ENCODE peak calls at places on chromosomes 3 and 15, in ten cellular contexts. H is AG09319; Q is GM06990; V is stomach; U is omental fat pad; B is CD8-positive, alpha-beta T cell; P is GM20000; I is choroid plexus epithelial cell; W is adrenal gland; O is cardiac fibroblast. Y is an unnamed sample.
A peak's percentile ranks its signal among the peaks of the same experiment; 100 is the strongest.

GRCh38 chr3:66423791-66424190 is 77.0 kb downstream of the LRIG1 start:
- DNase-seq in H (no peak), Q (no peak), V (no peak), U (no peak), B (no peak), P (no peak), I (peak; percentile 84), W (no peak), O (peak; percentile 86), Y (no peak)

GRCh38 chr3:141915016-141915415 is 38.6 kb downstream of the ATP1B3 start:
- DNase-seq in H (no peak), Q (no peak), V (no peak), U (no peak), B (no peak), P (no peak), I (peak; percentile 30), W (peak; percentile 3), O (no peak), Y (no peak)

GRCh38 chr15:86691091-86691490 is 611.4 kb downstream of the AGBL1 start:
- DNase-seq in H (no peak), Q (no peak), V (no peak), U (no peak), B (no peak), P (no peak), I (peak; percentile 0), W (no peak), O (no peak), Y (no peak)

GRCh38 chr15:90358124-90359033 is 6.3 kb downstream of the ZNF774 start:
- DNase-seq in H (no peak), Q (no peak), V (no peak), U (no peak), B (no peak), P (no peak), I (peak; percentile 57), W (no peak), O (peak; percentile 81), Y (no peak)

GRCh38 chr3:61890586-61890985 is 329.2 kb downstream of the PTPRG start:
- DNase-seq in H (no peak), Q (no peak), V (no peak), U (no peak), B (no peak), P (no peak), I (no peak), W (no peak), O (no peak), Y (no peak)

GRCh38 chr3:12409625-12410596 is 74.4 kb upstream of the TSEN2 start:
- DNase-seq in H (no peak), Q (no peak), V (peak; percentile 33), U (no peak), B (no peak), P (no peak), I (no peak), W (no peak), O (no peak), Y (no peak)

GRCh38 chr15:49045691-49046112 is 544 bp downstream of the SECISBP2L start:
- DNase-seq in H (no peak), Q (no peak), V (no peak), U (no peak), B (no peak), P (peak; percentile 58), I (peak; percentile 62), W (no peak), O (peak; percentile 54), Y (peak; percentile 52)

GRCh38 chr15:62732078-62732477 is 310.5 kb upstream of the TPM1 start:
- DNase-seq in H (no peak), Q (no peak), V (no peak), U (no peak), B (no peak), P (no peak), I (peak; percentile 45), W (no peak), O (peak; percentile 29), Y (no peak)

GRCh38 chr3:113791381-113791780 is 44.5 kb downstream of the ATP6V1A start:
- DNase-seq in H (no peak), Q (no peak), V (no peak), U (no peak), B (no peak), P (no peak), I (peak; percentile 31), W (no peak), O (peak; percentile 30), Y (no peak)

GRCh38 chr3:51975857-51976549 is 1.1 kb downstream of the ABHD14A start:
- DNase-seq in H (no peak), Q (peak; percentile 43), V (peak; percentile 62), U (peak; percentile 72), B (no peak), P (no peak), I (peak; percentile 72), W (peak; percentile 76), O (peak; percentile 50), Y (peak; percentile 81)

DNA sequence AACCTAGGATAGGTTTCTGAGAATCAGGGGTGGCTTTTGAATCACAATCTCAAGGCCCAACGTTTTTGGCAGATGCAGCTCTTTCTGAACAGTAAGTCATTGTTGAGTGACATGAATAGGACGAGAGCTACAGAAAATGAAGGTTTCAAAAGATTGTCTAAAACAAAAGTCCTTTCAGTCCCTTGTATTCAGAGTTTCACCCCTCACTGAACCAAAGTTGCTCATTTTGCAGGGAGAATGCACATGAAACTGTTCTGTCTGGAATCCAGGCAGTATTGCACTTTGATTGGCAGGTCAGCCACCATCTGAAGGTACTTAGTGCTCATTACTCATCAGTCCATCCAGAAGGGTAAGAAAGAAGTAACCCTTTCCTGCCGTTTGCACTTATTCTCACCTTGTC is 24.1 kb upstream of the RASGRP1 start:
- DNase-seq in H (no peak), Q (no peak), V (no peak), U (no peak), B (no peak), P (no peak), I (no peak), W (no peak), O (peak; percentile 3), Y (peak; percentile 10)
- TF ChIP-seq CTCF in H (no peak), Q (no peak), V (no peak), U (no peak), B (no peak), P (no peak), I (no peak), W (no peak), O (no peak), Y (no peak)

GRCh38 chr3:58531956-58532355 is 5.0 kb downstream of the ACOX2 start:
- DNase-seq in H (no peak), Q (no peak), V (no peak), U (no peak), B (no peak), P (no peak), I (no peak), W (no peak), O (peak; percentile 29), Y (no peak)
- TF ChIP-seq CTCF in H (peak; percentile 14), Q (no peak), V (no peak), U (no peak), B (no peak), P (no peak), I (peak; percentile 35), W (no peak), O (peak; percentile 7), Y (no peak)

GRCh38 chr3:119918992-119919933 is 137.4 kb downstream of the NR1I2 start:
- DNase-seq in H (no peak), Q (no peak), V (no peak), U (no peak), B (no peak), P (no peak), I (no peak), W (no peak), O (peak; percentile 23), Y (no peak)
- TF ChIP-seq CTCF in H (no peak), Q (no peak), V (no peak), U (no peak), B (no peak), P (no peak), I (peak; percentile 32), W (no peak), O (peak; percentile 19), Y (no peak)

DNA sequence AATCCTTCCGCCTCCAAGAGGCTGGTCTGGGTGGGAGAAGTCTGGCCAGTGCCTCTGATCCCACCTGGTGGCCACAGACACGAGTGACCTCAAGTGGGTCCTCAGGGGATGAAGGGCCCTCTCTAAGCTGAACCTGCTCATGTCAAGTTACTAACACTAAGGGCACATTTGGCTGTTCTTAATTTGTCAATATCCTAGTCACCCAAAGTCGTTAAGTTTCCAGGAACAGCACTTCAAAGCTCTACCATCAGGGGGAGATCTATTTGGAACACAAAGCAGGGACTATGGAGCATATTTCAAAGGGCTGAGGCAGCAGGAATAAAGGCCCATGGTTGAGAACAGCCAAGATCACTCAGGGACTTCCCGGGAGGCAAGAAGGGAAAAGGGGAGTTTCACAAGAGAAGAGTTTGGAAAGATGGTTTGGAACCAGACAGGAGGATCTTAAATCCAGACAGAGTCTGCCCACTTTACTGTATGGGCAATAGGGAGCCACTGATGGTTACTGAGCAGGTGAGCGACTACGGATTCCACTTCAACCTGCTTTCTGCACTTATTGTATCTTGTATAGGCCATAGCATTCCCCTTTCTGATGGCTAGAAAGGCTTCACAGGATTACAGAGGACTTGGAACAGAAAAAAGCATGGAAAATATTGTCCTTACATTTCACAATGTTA is 13.7 kb downstream of the OXTR start:
- DNase-seq in H (no peak), Q (no peak), V (no peak), U (no peak), B (no peak), P (no peak), I (peak; percentile 47), W (no peak), O (peak; percentile 41), Y (peak; percentile 25)
- TF ChIP-seq CTCF in H (peak; percentile 19), Q (no peak), V (no peak), U (no peak), B (no peak), P (no peak), I (peak; percentile 63), W (no peak), O (peak; percentile 46), Y (peak; percentile 45)

GRCh38 chr3:179853176-179853575 is 183.6 kb downstream of the PEX5L start:
- DNase-seq in H (peak; percentile 48), Q (peak; percentile 6), V (no peak), U (no peak), B (no peak), P (peak; percentile 35), I (peak; percentile 90), W (no peak), O (peak; percentile 49), Y (no peak)

DNA sequence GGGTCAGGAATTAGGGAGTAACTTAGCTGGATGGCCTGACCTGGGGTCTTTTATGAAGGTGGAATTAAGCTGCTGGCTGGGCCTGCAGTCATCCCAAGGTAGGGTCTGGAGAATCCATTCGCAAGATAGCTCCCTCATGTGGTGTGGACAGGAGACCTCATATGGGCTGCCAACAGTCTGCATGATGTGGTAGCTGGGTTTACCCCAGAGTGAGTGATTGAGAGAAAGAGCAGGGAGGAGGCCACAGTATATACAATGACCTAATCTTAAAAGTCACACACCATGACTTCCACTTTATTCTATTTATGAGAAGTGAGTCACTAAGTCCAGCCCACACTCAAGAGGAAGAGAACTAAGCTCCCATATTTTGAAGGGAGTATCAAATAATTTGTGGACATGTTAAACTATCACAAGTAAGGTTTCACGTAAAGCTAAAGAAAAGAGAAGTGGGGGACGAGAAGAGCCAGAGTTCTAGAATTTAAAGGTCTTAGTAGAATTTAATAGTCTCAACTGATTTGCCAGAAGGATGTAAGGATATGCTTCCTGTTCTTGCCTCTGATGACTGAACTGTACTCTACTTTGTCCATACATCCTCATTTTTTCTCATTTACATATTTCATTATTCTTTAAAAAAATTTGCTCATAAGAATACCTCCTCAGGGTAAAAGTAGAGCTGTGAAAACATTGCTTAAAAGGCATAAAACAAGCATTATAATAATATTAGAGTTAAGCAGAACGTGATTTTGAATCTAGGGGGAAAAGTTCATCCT is 184.4 kb downstream of the PEX5L start:
- DNase-seq in H (no peak), Q (peak; percentile 32), V (no peak), U (no peak), B (no peak), P (peak; percentile 54), I (peak; percentile 50), W (no peak), O (peak; percentile 41), Y (no peak)
- TF ChIP-seq CTCF in H (peak; percentile 12), Q (peak; percentile 8), V (no peak), U (no peak), B (no peak), P (no peak), I (peak; percentile 36), W (no peak), O (no peak), Y (no peak)